ENCODE peak calls at places on chromosomes 2 and 18, in ten cellular contexts. One of them, this sample, is unnamed.
A peak's percentile ranks its signal among the peaks of the same experiment; 100 is the strongest.

GRCh38 chr2:71592181-71592711 is 138.9 kb downstream of the DYSF start:
- DNase-seq in stimulated activated CD8-positive, alpha-beta memory T cell treated with anti-CD3 and anti-CD28 coated beads, Interleukin-15, amount 100 ng/mL, for 4 hours: no peak
- DNase-seq in stimulated activated CD4-positive, alpha-beta T cell treated with anti-CD3 and anti-CD28 coated beads, Interleukin-1b, Interleukin-23, amount 100 ng/mL, for 48 hours: no peak
- DNase-seq in Panc1: no peak
- DNase-seq in H7: peak; percentile 76
- DNase-seq in GM04504: no peak
- DNase-seq in SJCRH30: peak; percentile 92
- DNase-seq in kidney epithelial cell: no peak
- DNase-seq in Ammon's horn: peak; percentile 83
- DNase-seq in GM13976: no peak
- DNase-seq in this sample: no peak

GRCh38 chr2:33312389-33312788 is 164.1 kb upstream of the RASGRP3 start:
- DNase-seq in kidney epithelial cell: no peak
- DNase-seq in H7: no peak
- DNase-seq in stimulated activated CD4-positive, alpha-beta T cell treated with anti-CD3 and anti-CD28 coated beads, Interleukin-1b, Interleukin-23, amount 100 ng/mL, for 48 hours: no peak
- DNase-seq in stimulated activated CD8-positive, alpha-beta memory T cell treated with anti-CD3 and anti-CD28 coated beads, Interleukin-15, amount 100 ng/mL, for 4 hours: no peak
- DNase-seq in SJCRH30: no peak
- DNase-seq in Ammon's horn: no peak
- DNase-seq in GM04504: no peak
- DNase-seq in GM13976: no peak
- DNase-seq in Panc1: no peak
- DNase-seq in this sample: no peak

GRCh38 chr2:10891391-10891790 is 20.3 kb upstream of the KCNF1 start:
- DNase-seq in H7: no peak
- DNase-seq in GM04504: no peak
- DNase-seq in stimulated activated CD8-positive, alpha-beta memory T cell treated with anti-CD3 and anti-CD28 coated beads, Interleukin-15, amount 100 ng/mL, for 4 hours: no peak
- DNase-seq in stimulated activated CD4-positive, alpha-beta T cell treated with anti-CD3 and anti-CD28 coated beads, Interleukin-1b, Interleukin-23, amount 100 ng/mL, for 48 hours: no peak
- DNase-seq in Panc1: no peak
- DNase-seq in kidney epithelial cell: no peak
- DNase-seq in Ammon's horn: peak; percentile 35
- DNase-seq in GM13976: no peak
- DNase-seq in SJCRH30: no peak
- DNase-seq in this sample: peak; percentile 36

GRCh38 chr18:9539283-9539682 is 64.0 kb downstream of the RALBP1 start:
- DNase-seq in kidney epithelial cell: no peak
- DNase-seq in SJCRH30: no peak
- DNase-seq in stimulated activated CD4-positive, alpha-beta T cell treated with anti-CD3 and anti-CD28 coated beads, Interleukin-1b, Interleukin-23, amount 100 ng/mL, for 48 hours: no peak
- DNase-seq in H7: no peak
- DNase-seq in stimulated activated CD8-positive, alpha-beta memory T cell treated with anti-CD3 and anti-CD28 coated beads, Interleukin-15, amount 100 ng/mL, for 4 hours: no peak
- DNase-seq in Panc1: no peak
- DNase-seq in GM04504: peak; percentile 56
- DNase-seq in GM13976: no peak
- DNase-seq in Ammon's horn: no peak
- DNase-seq in this sample: no peak

GRCh38 chr18:45050712-45051639 is 370.3 kb downstream of the SETBP1 start:
- DNase-seq in GM04504: peak; percentile 69
- DNase-seq in Panc1: peak; percentile 32
- DNase-seq in H7: no peak
- DNase-seq in stimulated activated CD8-positive, alpha-beta memory T cell treated with anti-CD3 and anti-CD28 coated beads, Interleukin-15, amount 100 ng/mL, for 4 hours: no peak
- DNase-seq in stimulated activated CD4-positive, alpha-beta T cell treated with anti-CD3 and anti-CD28 coated beads, Interleukin-1b, Interleukin-23, amount 100 ng/mL, for 48 hours: no peak
- DNase-seq in SJCRH30: peak; percentile 38
- DNase-seq in kidney epithelial cell: peak; percentile 48
- DNase-seq in GM13976: no peak
- DNase-seq in Ammon's horn: no peak
- DNase-seq in this sample: peak; percentile 91

GRCh38 chr2:101197215-101197745 is 46.1 kb upstream of the TBC1D8 start:
- DNase-seq in GM13976: no peak
- DNase-seq in GM04504: no peak
- DNase-seq in SJCRH30: peak; percentile 19
- DNase-seq in Ammon's horn: no peak
- DNase-seq in stimulated activated CD8-positive, alpha-beta memory T cell treated with anti-CD3 and anti-CD28 coated beads, Interleukin-15, amount 100 ng/mL, for 4 hours: no peak
- DNase-seq in Panc1: no peak
- DNase-seq in stimulated activated CD4-positive, alpha-beta T cell treated with anti-CD3 and anti-CD28 coated beads, Interleukin-1b, Interleukin-23, amount 100 ng/mL, for 48 hours: no peak
- DNase-seq in H7: peak; percentile 29
- DNase-seq in kidney epithelial cell: no peak
- DNase-seq in this sample: no peak

GRCh38 chr2:239793851-239794250 is 231.3 kb downstream of the NDUFA10 start:
- DNase-seq in GM04504: no peak
- DNase-seq in SJCRH30: no peak
- DNase-seq in stimulated activated CD4-positive, alpha-beta T cell treated with anti-CD3 and anti-CD28 coated beads, Interleukin-1b, Interleukin-23, amount 100 ng/mL, for 48 hours: no peak
- DNase-seq in H7: no peak
- DNase-seq in Panc1: no peak
- DNase-seq in GM13976: no peak
- DNase-seq in kidney epithelial cell: no peak
- DNase-seq in Ammon's horn: no peak
- DNase-seq in stimulated activated CD8-positive, alpha-beta memory T cell treated with anti-CD3 and anti-CD28 coated beads, Interleukin-15, amount 100 ng/mL, for 4 hours: no peak
- DNase-seq in this sample: no peak

GRCh38 chr2:85797263-85797660 is 43.5 kb downstream of the ATOH8 start:
- DNase-seq in Ammon's horn: no peak
- DNase-seq in H7: no peak
- DNase-seq in stimulated activated CD4-positive, alpha-beta T cell treated with anti-CD3 and anti-CD28 coated beads, Interleukin-1b, Interleukin-23, amount 100 ng/mL, for 48 hours: no peak
- DNase-seq in SJCRH30: no peak
- DNase-seq in stimulated activated CD8-positive, alpha-beta memory T cell treated with anti-CD3 and anti-CD28 coated beads, Interleukin-15, amount 100 ng/mL, for 4 hours: no peak
- DNase-seq in Panc1: no peak
- DNase-seq in GM13976: no peak
- DNase-seq in kidney epithelial cell: no peak
- DNase-seq in GM04504: no peak
- DNase-seq in this sample: no peak

GRCh38 chr2:131154071-131154531 is 49.0 kb downstream of the PLEKHB2 start:
- DNase-seq in Ammon's horn: peak; percentile 81
- DNase-seq in stimulated activated CD4-positive, alpha-beta T cell treated with anti-CD3 and anti-CD28 coated beads, Interleukin-1b, Interleukin-23, amount 100 ng/mL, for 48 hours: peak; percentile 95
- DNase-seq in stimulated activated CD8-positive, alpha-beta memory T cell treated with anti-CD3 and anti-CD28 coated beads, Interleukin-15, amount 100 ng/mL, for 4 hours: peak; percentile 40
- DNase-seq in Panc1: peak; percentile 38
- DNase-seq in GM13976: peak; percentile 89
- DNase-seq in GM04504: peak; percentile 20
- DNase-seq in kidney epithelial cell: peak; percentile 2
- DNase-seq in H7: peak; percentile 93
- DNase-seq in SJCRH30: peak; percentile 77
- DNase-seq in this sample: peak; percentile 22

GRCh38 chr2:119647440-119648169 is 31.4 kb upstream of the TMEM177 start:
- DNase-seq in GM13976: no peak
- DNase-seq in Ammon's horn: no peak
- DNase-seq in GM04504: no peak
- DNase-seq in stimulated activated CD8-positive, alpha-beta memory T cell treated with anti-CD3 and anti-CD28 coated beads, Interleukin-15, amount 100 ng/mL, for 4 hours: no peak
- DNase-seq in H7: no peak
- DNase-seq in stimulated activated CD4-positive, alpha-beta T cell treated with anti-CD3 and anti-CD28 coated beads, Interleukin-1b, Interleukin-23, amount 100 ng/mL, for 48 hours: no peak
- DNase-seq in Panc1: no peak
- DNase-seq in SJCRH30: no peak
- DNase-seq in kidney epithelial cell: no peak
- DNase-seq in this sample: no peak

GRCh38 chr18:26746284-26747130 is 119.0 kb downstream of the AQP4 start:
- DNase-seq in H7: no peak
- DNase-seq in SJCRH30: peak; percentile 22
- DNase-seq in Panc1: peak; percentile 39
- DNase-seq in stimulated activated CD8-positive, alpha-beta memory T cell treated with anti-CD3 and anti-CD28 coated beads, Interleukin-15, amount 100 ng/mL, for 4 hours: no peak
- DNase-seq in stimulated activated CD4-positive, alpha-beta T cell treated with anti-CD3 and anti-CD28 coated beads, Interleukin-1b, Interleukin-23, amount 100 ng/mL, for 48 hours: no peak
- DNase-seq in kidney epithelial cell: no peak
- DNase-seq in Ammon's horn: no peak
- DNase-seq in GM13976: no peak
- DNase-seq in GM04504: peak; percentile 4
- DNase-seq in this sample: no peak

GRCh38 chr2:8229546-8229986 is 452.3 kb upstream of the ID2 start:
- DNase-seq in stimulated activated CD8-positive, alpha-beta memory T cell treated with anti-CD3 and anti-CD28 coated beads, Interleukin-15, amount 100 ng/mL, for 4 hours: peak; percentile 24
- DNase-seq in GM04504: peak; percentile 44
- DNase-seq in GM13976: peak; percentile 61
- DNase-seq in SJCRH30: peak; percentile 42
- DNase-seq in kidney epithelial cell: peak; percentile 60
- DNase-seq in stimulated activated CD4-positive, alpha-beta T cell treated with anti-CD3 and anti-CD28 coated beads, Interleukin-1b, Interleukin-23, amount 100 ng/mL, for 48 hours: peak; percentile 51
- DNase-seq in Ammon's horn: peak; percentile 43
- DNase-seq in H7: no peak
- DNase-seq in Panc1: no peak
- DNase-seq in this sample: no peak

GRCh38 chr2:129468879-129469278 is 510.6 kb upstream of the RAB6C start:
- DNase-seq in Panc1: no peak
- DNase-seq in GM13976: no peak
- DNase-seq in GM04504: no peak
- DNase-seq in SJCRH30: no peak
- DNase-seq in stimulated activated CD4-positive, alpha-beta T cell treated with anti-CD3 and anti-CD28 coated beads, Interleukin-1b, Interleukin-23, amount 100 ng/mL, for 48 hours: no peak
- DNase-seq in H7: no peak
- DNase-seq in kidney epithelial cell: no peak
- DNase-seq in stimulated activated CD8-positive, alpha-beta memory T cell treated with anti-CD3 and anti-CD28 coated beads, Interleukin-15, amount 100 ng/mL, for 4 hours: no peak
- DNase-seq in Ammon's horn: no peak
- DNase-seq in this sample: no peak

GRCh38 chr2:64581018-64581417 is 56.9 kb downstream of the AFTPH start:
- DNase-seq in kidney epithelial cell: no peak
- DNase-seq in GM13976: no peak
- DNase-seq in stimulated activated CD4-positive, alpha-beta T cell treated with anti-CD3 and anti-CD28 coated beads, Interleukin-1b, Interleukin-23, amount 100 ng/mL, for 48 hours: no peak
- DNase-seq in Ammon's horn: no peak
- DNase-seq in stimulated activated CD8-positive, alpha-beta memory T cell treated with anti-CD3 and anti-CD28 coated beads, Interleukin-15, amount 100 ng/mL, for 4 hours: no peak
- DNase-seq in SJCRH30: no peak
- DNase-seq in H7: no peak
- DNase-seq in Panc1: no peak
- DNase-seq in GM04504: no peak
- DNase-seq in this sample: no peak

GRCh38 chr2:56981554-56981953 is 797.8 kb downstream of the CCDC85A start:
- DNase-seq in kidney epithelial cell: no peak
- DNase-seq in Panc1: no peak
- DNase-seq in SJCRH30: no peak
- DNase-seq in stimulated activated CD8-positive, alpha-beta memory T cell treated with anti-CD3 and anti-CD28 coated beads, Interleukin-15, amount 100 ng/mL, for 4 hours: no peak
- DNase-seq in GM04504: peak; percentile 38
- DNase-seq in stimulated activated CD4-positive, alpha-beta T cell treated with anti-CD3 and anti-CD28 coated beads, Interleukin-1b, Interleukin-23, amount 100 ng/mL, for 48 hours: no peak
- DNase-seq in GM13976: no peak
- DNase-seq in Ammon's horn: no peak
- DNase-seq in H7: no peak
- DNase-seq in this sample: no peak

GRCh38 chr2:26556309-26557243 is 78.7 kb upstream of the OTOF start:
- DNase-seq in SJCRH30: no peak
- DNase-seq in Ammon's horn: no peak
- DNase-seq in kidney epithelial cell: no peak
- DNase-seq in stimulated activated CD4-positive, alpha-beta T cell treated with anti-CD3 and anti-CD28 coated beads, Interleukin-1b, Interleukin-23, amount 100 ng/mL, for 48 hours: no peak
- DNase-seq in GM13976: no peak
- DNase-seq in GM04504: no peak
- DNase-seq in stimulated activated CD8-positive, alpha-beta memory T cell treated with anti-CD3 and anti-CD28 coated beads, Interleukin-15, amount 100 ng/mL, for 4 hours: no peak
- DNase-seq in Panc1: no peak
- DNase-seq in H7: no peak
- DNase-seq in this sample: no peak

GRCh38 chr2:84959494-84960156 is 11.3 kb upstream of the KCMF1 start:
- DNase-seq in stimulated activated CD8-positive, alpha-beta memory T cell treated with anti-CD3 and anti-CD28 coated beads, Interleukin-15, amount 100 ng/mL, for 4 hours: no peak
- DNase-seq in SJCRH30: peak; percentile 39
- DNase-seq in H7: peak; percentile 55
- DNase-seq in kidney epithelial cell: no peak
- DNase-seq in GM04504: no peak
- DNase-seq in stimulated activated CD4-positive, alpha-beta T cell treated with anti-CD3 and anti-CD28 coated beads, Interleukin-1b, Interleukin-23, amount 100 ng/mL, for 48 hours: no peak
- DNase-seq in GM13976: no peak
- DNase-seq in Panc1: peak; percentile 76
- DNase-seq in Ammon's horn: no peak
- DNase-seq in this sample: no peak

GRCh38 chr18:79569720-79570119 is 109.9 kb upstream of the CTDP1 start:
- DNase-seq in Panc1: no peak
- DNase-seq in GM13976: no peak
- DNase-seq in stimulated activated CD8-positive, alpha-beta memory T cell treated with anti-CD3 and anti-CD28 coated beads, Interleukin-15, amount 100 ng/mL, for 4 hours: no peak
- DNase-seq in kidney epithelial cell: no peak
- DNase-seq in Ammon's horn: no peak
- DNase-seq in GM04504: no peak
- DNase-seq in SJCRH30: no peak
- DNase-seq in H7: no peak
- DNase-seq in stimulated activated CD4-positive, alpha-beta T cell treated with anti-CD3 and anti-CD28 coated beads, Interleukin-1b, Interleukin-23, amount 100 ng/mL, for 48 hours: no peak
- DNase-seq in this sample: no peak

GRCh38 chr2:30566675-30567074 is 119.6 kb downstream of the LCLAT1 start:
- DNase-seq in GM04504: peak; percentile 5
- DNase-seq in GM13976: no peak
- DNase-seq in Ammon's horn: no peak
- DNase-seq in Panc1: no peak
- DNase-seq in kidney epithelial cell: no peak
- DNase-seq in SJCRH30: no peak
- DNase-seq in stimulated activated CD8-positive, alpha-beta memory T cell treated with anti-CD3 and anti-CD28 coated beads, Interleukin-15, amount 100 ng/mL, for 4 hours: no peak
- DNase-seq in H7: no peak
- DNase-seq in stimulated activated CD4-positive, alpha-beta T cell treated with anti-CD3 and anti-CD28 coated beads, Interleukin-1b, Interleukin-23, amount 100 ng/mL, for 48 hours: no peak
- DNase-seq in this sample: no peak

GRCh38 chr2:85447222-85447585 is 28.7 kb downstream of the SH2D6 start:
- DNase-seq in stimulated activated CD4-positive, alpha-beta T cell treated with anti-CD3 and anti-CD28 coated beads, Interleukin-1b, Interleukin-23, amount 100 ng/mL, for 48 hours: no peak
- DNase-seq in SJCRH30: no peak
- DNase-seq in Panc1: no peak
- DNase-seq in GM13976: no peak
- DNase-seq in GM04504: no peak
- DNase-seq in Ammon's horn: no peak
- DNase-seq in stimulated activated CD8-positive, alpha-beta memory T cell treated with anti-CD3 and anti-CD28 coated beads, Interleukin-15, amount 100 ng/mL, for 4 hours: no peak
- DNase-seq in H7: peak; percentile 25
- DNase-seq in kidney epithelial cell: no peak
- DNase-seq in this sample: no peak

GRCh38 chr2:209094221-209094620 is 329.6 kb upstream of the MAP2 start:
- DNase-seq in stimulated activated CD4-positive, alpha-beta T cell treated with anti-CD3 and anti-CD28 coated beads, Interleukin-1b, Interleukin-23, amount 100 ng/mL, for 48 hours: no peak
- DNase-seq in Panc1: no peak
- DNase-seq in GM13976: no peak
- DNase-seq in stimulated activated CD8-positive, alpha-beta memory T cell treated with anti-CD3 and anti-CD28 coated beads, Interleukin-15, amount 100 ng/mL, for 4 hours: no peak
- DNase-seq in kidney epithelial cell: no peak
- DNase-seq in Ammon's horn: no peak
- DNase-seq in GM04504: no peak
- DNase-seq in H7: no peak
- DNase-seq in SJCRH30: no peak
- DNase-seq in this sample: no peak